ENCODE peak calls at places on chromosomes 12 and 14, in five cellular contexts. G is AG04450; P is stimulated activated CD4-positive, alpha-beta T cell treated with anti-CD3 and anti-CD28 coated beads, TNF-alpha, amount 100 ng/mL, for 48 hours; E is iris pigment epithelial cell; A is prostate gland. Y is an unnamed sample.

GRCh38 chr14:77682158-77682553 is 25.7 kb downstream of the ALKBH1 start:
- DNase-seq in A (no peak), P (no peak), G (no peak), E (peak), Y (peak)

GRCh38 chr14:55249423-55249822 is 21.8 kb upstream of the FBXO34 start:
- DNase-seq in A (no peak), G (no peak), P (no peak), E (peak), Y (peak)

GRCh38 chr12:1594045-1594294 is 411 bp downstream of the FBXL14 start:
- DNase-seq in P (no peak), E (peak), G (no peak), A (peak), Y (peak)

GRCh38 chr14:77043177-77043983 is 14.9 kb upstream of the IRF2BPL start:
- DNase-seq in P (no peak), A (no peak), G (no peak), E (peak), Y (peak)

GRCh38 chr12:53100466-53101151 is 2.7 kb upstream of the SOAT2 start:
- DNase-seq in A (no peak), E (no peak), G (no peak), P (no peak), Y (no peak)

GRCh38 chr12:19910681-19911080 is 457.7 kb upstream of the PDE3A start:
- DNase-seq in E (no peak), A (no peak), G (no peak), P (no peak), Y (no peak)

GRCh38 chr14:78010688-78011087 is 159.5 kb upstream of the NRXN3 start:
- DNase-seq in P (no peak), E (peak), A (no peak), G (no peak), Y (peak)

GRCh38 chr12:61780435-61780834 is 479.8 kb upstream of the USP15 start:
- DNase-seq in A (no peak), E (no peak), G (no peak), P (no peak), Y (no peak)

GRCh38 chr14:83520837-83521236 is 1987.2 kb upstream of the SEL1L start:
- DNase-seq in G (peak), E (peak), A (no peak), P (no peak), Y (peak)

GRCh38 chr14:91511014-91511466 is 930 bp upstream of the PPP4R3A start:
- DNase-seq in A (no peak), P (no peak), E (no peak), G (no peak), Y (peak)

GRCh38 chr14:95331708-95332408 is 12.2 kb upstream of the CLMN start:
- DNase-seq in E (no peak), G (no peak), A (no peak), P (no peak), Y (no peak)

GRCh38 chr12:65532162-65532561 is 253.7 kb downstream of the MSRB3 start:
- DNase-seq in E (peak), G (no peak), A (no peak), P (no peak), Y (peak)

GRCh38 chr14:74278080-74278479 is 24.7 kb downstream of the ABCD4 start:
- DNase-seq in P (no peak), A (no peak), G (no peak), E (no peak), Y (no peak)

GRCh38 chr14:104751539-104752337 is 1.2 kb upstream of the SIVA1 start:
- DNase-seq in A (no peak), P (no peak), E (no peak), G (no peak), Y (no peak)

GRCh38 chr12:11724888-11725310 is 75.4 kb downstream of the ETV6 start:
- DNase-seq in P (no peak), A (no peak), E (peak), G (no peak), Y (peak)

GRCh38 chr12:15532364-15532977 is 210.2 kb downstream of the PTPRO start:
- DNase-seq in G (peak), P (peak), A (no peak), E (peak), Y (peak)

Y was measured in choroid plexus epithelial cell.